ENCODE peak calls at places on chromosome 1, in nine cellular contexts. Z is adrenal gland, B is esophagus squamous epithelium, J is GM12865, X is Panc1, H is bronchial epithelial cell, V is right cardiac atrium, F is suprapubic skin, T is astrocyte. L is an unnamed sample.
A peak's percentile ranks its signal among the peaks of the same experiment; 100 is the strongest.

GRCh38 chr1:5001466-5001865 is 347.1 kb downstream of the AJAP1 start:
- DNase-seq in Z (no peak), B (no peak), J (no peak), X (no peak), H (no peak), V (peak; percentile 13), F (no peak), T (no peak), L (no peak)

GRCh38 chr1:109610609-109611307 is 8.7 kb downstream of the GNAT2 start:
- DNase-seq in Z (no peak), B (no peak), J (no peak), X (no peak), H (no peak), V (no peak), F (no peak), T (peak; percentile 67), L (no peak)

GRCh38 chr1:185560760-185561159 is 173.4 kb upstream of the HMCN1 start:
- DNase-seq in Z (peak; percentile 13), B (no peak), J (peak; percentile 32), X (no peak), H (no peak), V (no peak), F (no peak), T (no peak), L (no peak)

GRCh38 chr1:183487686-183488442 is 15.6 kb downstream of the SMG7 start:
- DNase-seq in Z (no peak), B (no peak), J (no peak), X (no peak), H (no peak), V (no peak), F (no peak), T (no peak), L (no peak)

GRCh38 chr1:186864296-186864695 is 35.5 kb downstream of the PLA2G4A start:
- DNase-seq in Z (no peak), B (no peak), J (no peak), X (no peak), H (no peak), V (no peak), F (no peak), T (peak; percentile 46), L (no peak)

GRCh38 chr1:32047701-32048100 is 25.0 kb upstream of the TMEM39B start:
- DNase-seq in Z (no peak), B (no peak), J (no peak), X (no peak), H (no peak), V (no peak), F (no peak), T (peak; percentile 30), L (no peak)

GRCh38 chr1:195851804-195852203 is 756.4 kb downstream of the KCNT2 start:
- DNase-seq in Z (no peak), B (no peak), J (no peak), X (no peak), H (peak; percentile 12), V (no peak), F (no peak), T (no peak), L (no peak)

GRCh38 chr1:24253569-24253968 is 65.6 kb upstream of the GRHL3 start:
- DNase-seq in Z (no peak), B (no peak), J (peak; percentile 15), X (no peak), H (no peak), V (no peak), F (no peak), T (no peak), L (no peak)

GRCh38 chr1:181135462-181135781 is 46.9 kb downstream of the IER5 start:
- DNase-seq in Z (no peak), B (no peak), J (peak; percentile 81), X (no peak), H (no peak), V (no peak), F (no peak), T (no peak), L (no peak)

DNA sequence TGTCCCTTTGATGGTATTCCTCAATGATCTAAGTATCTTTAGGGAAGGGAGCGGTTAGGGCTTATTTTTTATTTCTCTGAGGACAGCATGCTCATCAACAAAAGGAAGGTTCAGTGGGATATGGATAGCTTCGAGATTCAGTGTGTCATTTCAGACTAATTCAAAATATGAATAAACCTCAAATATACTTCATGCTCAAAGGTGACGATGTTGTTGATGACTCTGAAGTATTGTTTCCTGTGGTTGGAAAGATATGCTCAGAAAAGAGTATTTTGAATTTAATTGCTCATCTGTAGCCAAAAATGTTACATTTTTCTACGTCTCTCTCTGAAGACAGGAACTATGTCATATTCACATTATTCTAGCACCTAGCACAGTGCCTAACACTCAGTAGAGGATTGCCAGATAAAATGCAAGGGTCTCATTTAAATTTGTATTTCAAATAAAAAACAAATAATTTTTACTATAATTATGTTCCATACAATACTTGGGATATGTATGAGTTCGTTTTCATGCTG is 1.8 kb upstream of the FCRL3 start:
- DNase-seq in Z (no peak), B (no peak), J (no peak), X (no peak), H (no peak), V (no peak), F (no peak), T (no peak), L (no peak)
- H3K4me3 ChIP-seq in Z (no peak overlapping the region), B (no peak overlapping the region), J (no peak overlapping the region), X (no peak overlapping the region), H (no peak overlapping the region), V (no peak overlapping the region), F (no peak overlapping the region), T (no peak overlapping the region), L (no peak overlapping the region)

DNA sequence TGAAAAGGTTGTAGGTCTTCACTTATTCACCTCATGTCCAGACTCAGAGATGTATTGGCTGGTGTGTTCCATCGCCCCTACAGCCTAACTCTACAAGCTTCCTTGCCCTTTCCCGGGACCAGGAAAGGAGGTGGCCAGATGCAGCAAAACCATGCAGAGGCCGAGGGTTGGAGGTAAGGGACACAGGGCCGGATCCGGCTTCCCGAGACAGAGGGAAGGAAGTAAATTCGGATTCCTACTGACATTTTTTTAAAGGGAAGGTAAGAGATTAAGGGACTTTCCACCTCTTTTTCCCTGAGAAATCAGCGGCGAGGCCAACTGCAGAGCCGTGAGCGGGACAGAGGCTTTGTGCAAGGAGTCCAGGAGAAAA is 12.7 kb downstream of the EPHA10 start:
- DNase-seq in Z (no peak), B (no peak), J (no peak), X (no peak), H (no peak), V (no peak), F (no peak), T (no peak), L (no peak)
- H3K4me3 ChIP-seq in Z (no peak overlapping the region), B (peak overlapping the region; percentile 34), J (no peak overlapping the region), X (peak overlapping the region; percentile 46), H (no peak overlapping the region), V (peak overlapping the region; percentile 12), F (peak overlapping the region; percentile 48), T (no peak overlapping the region), L (peak overlapping the region; percentile 3)

DNA sequence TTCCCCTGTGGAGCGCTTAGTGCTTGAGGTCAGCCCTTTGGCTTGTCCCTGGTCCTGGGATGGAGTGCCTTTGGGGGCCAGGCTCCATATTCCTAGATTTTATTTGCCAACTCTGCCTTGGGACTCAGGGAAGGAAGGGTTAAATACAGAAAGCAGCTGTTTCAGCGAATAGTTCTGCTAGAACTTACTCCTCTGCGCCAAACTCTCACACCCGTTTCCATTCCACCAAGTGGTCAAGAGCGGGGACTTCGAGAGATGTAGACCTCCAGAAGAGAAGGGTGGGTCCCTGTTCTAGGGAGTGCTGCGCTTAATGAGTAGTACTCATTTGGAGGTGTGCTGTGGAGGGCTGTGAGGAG is 704 bp upstream of the TOMM40L start:
- DNase-seq in Z (no peak), B (no peak), J (no peak), X (no peak), H (no peak), V (no peak), F (no peak), T (no peak), L (no peak)
- H3K4me3 ChIP-seq in Z (no peak overlapping the region), B (no peak overlapping the region), J (no peak overlapping the region), X (no peak overlapping the region), H (no peak overlapping the region), V (no peak overlapping the region), F (no peak overlapping the region), T (no peak overlapping the region), L (no peak overlapping the region)

DNA sequence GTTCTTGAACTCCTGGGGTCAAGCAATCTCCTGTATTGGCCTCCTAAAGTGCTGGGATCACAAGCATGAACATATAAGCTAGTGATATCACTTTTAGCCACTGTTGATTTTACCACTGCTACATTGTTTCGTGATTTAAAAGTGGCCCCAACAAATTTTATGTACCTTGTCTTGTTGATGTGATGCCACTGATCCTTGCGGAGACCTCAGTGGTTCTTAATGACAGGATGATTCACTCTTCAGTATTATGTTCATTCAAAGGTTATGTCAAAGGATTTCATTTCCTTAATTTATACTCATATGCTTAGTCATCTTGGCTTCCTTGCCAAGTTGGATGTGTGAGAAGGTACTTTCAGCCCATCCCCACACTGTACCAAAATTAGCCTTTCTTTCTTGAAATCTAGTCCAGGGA is 12.1 kb downstream of the PRKACB start:
- DNase-seq in Z (no peak), B (no peak), J (no peak), X (peak; percentile 88), H (peak; percentile 93), V (no peak), F (no peak), T (peak; percentile 92), L (no peak)
- H3K4me3 ChIP-seq in Z (no peak overlapping the region), B (no peak overlapping the region), J (no peak overlapping the region), X (no peak overlapping the region), H (no peak overlapping the region), V (no peak overlapping the region), F (no peak overlapping the region), T (no peak overlapping the region), L (no peak overlapping the region)

L was measured in iPS DF 6.9.